ENCODE peak calls at places on chromosomes 7 and 10, in seven cellular contexts. One of them, this sample, is unnamed.

GRCh38 chr7:37097276-37097675 is 351.4 kb downstream of the ELMO1 start:
- DNase-seq in Calu3: no peak
- DNase-seq in GM13976: no peak
- DNase-seq in GM13977: no peak
- DNase-seq in hepatocyte: no peak
- DNase-seq in HFFc6: no peak
- DNase-seq in GM06990: no peak
- DNase-seq in this sample: no peak

GRCh38 chr10:88897019-88897853 is 17.2 kb downstream of the STAMBPL1 start:
- DNase-seq in GM06990: no peak
- DNase-seq in GM13976: no peak
- DNase-seq in hepatocyte: peak
- DNase-seq in HFFc6: peak
- DNase-seq in GM13977: no peak
- DNase-seq in Calu3: no peak
- DNase-seq in this sample: no peak

GRCh38 chr7:2542924-2543871 is 12.1 kb downstream of the BRAT1 start:
- DNase-seq in Calu3: no peak
- DNase-seq in GM13977: no peak
- DNase-seq in HFFc6: no peak
- DNase-seq in hepatocyte: no peak
- DNase-seq in GM06990: no peak
- DNase-seq in GM13976: no peak
- DNase-seq in this sample: no peak

GRCh38 chr10:6579193-6579903 is 728 bp downstream of the PRKCQ start:
- DNase-seq in HFFc6: no peak
- DNase-seq in GM13976: no peak
- DNase-seq in GM13977: no peak
- DNase-seq in hepatocyte: no peak
- DNase-seq in Calu3: no peak
- DNase-seq in GM06990: no peak
- DNase-seq in this sample: no peak

GRCh38 chr7:27091936-27092752 is 3.7 kb downstream of the HOXA1 start:
- DNase-seq in Calu3: no peak
- DNase-seq in GM06990: no peak
- DNase-seq in GM13977: no peak
- DNase-seq in GM13976: no peak
- DNase-seq in HFFc6: no peak
- DNase-seq in hepatocyte: no peak
- DNase-seq in this sample: no peak

GRCh38 chr7:74454948-74455804 is 1.5 kb downstream of the GTF2IRD1 start:
- DNase-seq in GM13976: no peak
- DNase-seq in HFFc6: no peak
- DNase-seq in GM13977: no peak
- DNase-seq in hepatocyte: peak
- DNase-seq in GM06990: no peak
- DNase-seq in Calu3: peak
- DNase-seq in this sample: peak

GRCh38 chr7:45714521-45714820 is 140.3 kb downstream of the ADCY1 start:
- DNase-seq in hepatocyte: no peak
- DNase-seq in Calu3: no peak
- DNase-seq in GM06990: no peak
- DNase-seq in GM13977: no peak
- DNase-seq in GM13976: no peak
- DNase-seq in HFFc6: no peak
- DNase-seq in this sample: no peak

GRCh38 chr7:87151002-87151505 is 1.2 kb upstream of the DMTF1 start:
- DNase-seq in hepatocyte: no peak
- DNase-seq in GM06990: no peak
- DNase-seq in GM13976: no peak
- DNase-seq in Calu3: no peak
- DNase-seq in GM13977: no peak
- DNase-seq in HFFc6: no peak
- DNase-seq in this sample: peak

GRCh38 chr10:63008491-63008890 is 124.6 kb upstream of the NRBF2 start:
- DNase-seq in GM13976: no peak
- DNase-seq in HFFc6: no peak
- DNase-seq in GM13977: no peak
- DNase-seq in GM06990: no peak
- DNase-seq in Calu3: no peak
- DNase-seq in hepatocyte: no peak
- DNase-seq in this sample: no peak

GRCh38 chr7:69211739-69212138 is 386.5 kb upstream of the AUTS2 start:
- DNase-seq in GM13977: no peak
- DNase-seq in GM13976: no peak
- DNase-seq in hepatocyte: no peak
- DNase-seq in GM06990: no peak
- DNase-seq in Calu3: no peak
- DNase-seq in HFFc6: no peak
- DNase-seq in this sample: no peak

GRCh38 chr7:2403718-2404648 is 572 bp downstream of the CHST12 start:
- DNase-seq in hepatocyte: peak
- DNase-seq in HFFc6: peak
- DNase-seq in GM13976: no peak
- DNase-seq in Calu3: peak
- DNase-seq in GM13977: no peak
- DNase-seq in GM06990: no peak
- DNase-seq in this sample: no peak

GRCh38 chr7:16471933-16472332 is 6.4 kb upstream of the SOSTDC1 start:
- DNase-seq in hepatocyte: no peak
- DNase-seq in Calu3: no peak
- DNase-seq in GM13976: no peak
- DNase-seq in HFFc6: no peak
- DNase-seq in GM13977: no peak
- DNase-seq in GM06990: no peak
- DNase-seq in this sample: no peak

GRCh38 chr10:121681171-121681752 is 83.0 kb upstream of the FGFR2 start:
- DNase-seq in GM13977: no peak
- DNase-seq in GM06990: no peak
- DNase-seq in hepatocyte: no peak
- DNase-seq in Calu3: no peak
- DNase-seq in GM13976: no peak
- DNase-seq in HFFc6: no peak
- DNase-seq in this sample: no peak

GRCh38 chr7:8255680-8256656 is 6.0 kb downstream of the ICA1 start:
- DNase-seq in GM13977: no peak
- DNase-seq in GM06990: no peak
- DNase-seq in hepatocyte: no peak
- DNase-seq in GM13976: no peak
- DNase-seq in Calu3: no peak
- DNase-seq in HFFc6: no peak
- DNase-seq in this sample: no peak

GRCh38 chr7:150949564-150949963 is 28.6 kb downstream of the KCNH2 start:
- DNase-seq in GM13976: no peak
- DNase-seq in hepatocyte: no peak
- DNase-seq in Calu3: no peak
- DNase-seq in GM06990: no peak
- DNase-seq in GM13977: peak
- DNase-seq in HFFc6: no peak
- DNase-seq in this sample: no peak

GRCh38 chr10:5546891-5547683 is 22.3 kb downstream of the CALML3 start:
- DNase-seq in GM13976: no peak
- DNase-seq in GM13977: no peak
- DNase-seq in Calu3: peak
- DNase-seq in HFFc6: peak
- DNase-seq in GM06990: no peak
- DNase-seq in hepatocyte: peak
- DNase-seq in this sample: peak

GRCh38 chr7:155357573-155358041 is 59.9 kb downstream of the INSIG1 start:
- DNase-seq in HFFc6: peak
- DNase-seq in Calu3: no peak
- DNase-seq in GM13976: no peak
- DNase-seq in GM06990: no peak
- DNase-seq in hepatocyte: no peak
- DNase-seq in GM13977: no peak
- DNase-seq in this sample: no peak

GRCh38 chr10:27258838-27259532 is 18.4 kb upstream of the ACBD5 start:
- DNase-seq in Calu3: peak
- DNase-seq in HFFc6: no peak
- DNase-seq in GM13977: peak
- DNase-seq in GM13976: peak
- DNase-seq in GM06990: no peak
- DNase-seq in hepatocyte: peak
- DNase-seq in this sample: no peak

GRCh38 chr7:50307368-50308012 is 3.0 kb downstream of the IKZF1 start:
- DNase-seq in Calu3: no peak
- DNase-seq in HFFc6: no peak
- DNase-seq in GM06990: no peak
- DNase-seq in GM13976: no peak
- DNase-seq in GM13977: no peak
- DNase-seq in hepatocyte: no peak
- DNase-seq in this sample: no peak

DNA sequence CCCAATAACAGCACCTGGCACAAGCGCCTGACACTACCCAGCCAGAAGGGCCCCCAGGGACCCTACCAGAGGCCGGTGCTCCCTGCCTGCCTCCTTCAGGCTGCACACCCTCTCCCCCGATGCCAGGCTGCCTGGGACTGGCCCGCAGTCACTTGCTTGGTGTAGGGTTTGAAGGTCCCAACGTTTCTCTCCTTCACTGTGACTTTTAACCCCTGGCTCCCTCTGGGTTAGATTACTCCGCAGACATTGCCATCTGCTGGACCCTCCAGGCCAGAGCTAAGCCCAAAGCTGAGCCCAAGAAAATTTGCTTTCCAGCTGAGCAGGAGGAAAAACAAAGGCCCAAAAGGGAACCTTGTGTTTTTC is 6.9 kb downstream of the CDHR1 start:
- DNase-seq in Calu3: no peak
- DNase-seq in GM06990: no peak
- DNase-seq in hepatocyte: no peak
- DNase-seq in GM13977: no peak
- DNase-seq in GM13976: no peak
- DNase-seq in HFFc6: no peak
- DNase-seq in this sample: no peak
- TF ChIP-seq CTCF in Calu3: no peak
- TF ChIP-seq CTCF in GM06990: peak
- TF ChIP-seq CTCF in hepatocyte: no peak
- TF ChIP-seq CTCF in GM13977: no peak
- TF ChIP-seq CTCF in GM13976: no peak
- TF ChIP-seq CTCF in HFFc6: no peak
- TF ChIP-seq CTCF in this sample: no peak

GRCh38 chr7:42125321-42125720 is 111.7 kb downstream of the GLI3 start:
- DNase-seq in GM13976: no peak
- DNase-seq in hepatocyte: no peak
- DNase-seq in Calu3: no peak
- DNase-seq in GM06990: no peak
- DNase-seq in GM13977: no peak
- DNase-seq in HFFc6: no peak
- DNase-seq in this sample: no peak

GRCh38 chr7:42123716-42124115 is 113.3 kb downstream of the GLI3 start:
- DNase-seq in GM06990: no peak
- DNase-seq in GM13977: no peak
- DNase-seq in HFFc6: no peak
- DNase-seq in Calu3: no peak
- DNase-seq in GM13976: no peak
- DNase-seq in hepatocyte: no peak
- DNase-seq in this sample: no peak

GRCh38 chr7:42126475-42127231 is 110.4 kb downstream of the GLI3 start:
- DNase-seq in GM13977: no peak
- DNase-seq in GM06990: no peak
- DNase-seq in GM13976: no peak
- DNase-seq in hepatocyte: no peak
- DNase-seq in Calu3: no peak
- DNase-seq in HFFc6: no peak
- DNase-seq in this sample: no peak

GRCh38 chr7:42127232-42127622 is 109.8 kb downstream of the GLI3 start:
- DNase-seq in Calu3: no peak
- DNase-seq in HFFc6: no peak
- DNase-seq in GM13976: no peak
- DNase-seq in GM06990: no peak
- DNase-seq in hepatocyte: no peak
- DNase-seq in GM13977: no peak
- DNase-seq in this sample: no peak

GRCh38 chr7:42128703-42129102 is 108.3 kb downstream of the GLI3 start:
- DNase-seq in GM13976: no peak
- DNase-seq in hepatocyte: no peak
- DNase-seq in GM13977: no peak
- DNase-seq in HFFc6: no peak
- DNase-seq in Calu3: no peak
- DNase-seq in GM06990: no peak
- DNase-seq in this sample: peak
- TF ChIP-seq CTCF in GM13976: no peak
- TF ChIP-seq CTCF in hepatocyte: peak
- TF ChIP-seq CTCF in GM13977: peak
- TF ChIP-seq CTCF in HFFc6: peak
- TF ChIP-seq CTCF in Calu3: no peak
- TF ChIP-seq CTCF in GM06990: peak
- TF ChIP-seq CTCF in this sample: peak

DNA sequence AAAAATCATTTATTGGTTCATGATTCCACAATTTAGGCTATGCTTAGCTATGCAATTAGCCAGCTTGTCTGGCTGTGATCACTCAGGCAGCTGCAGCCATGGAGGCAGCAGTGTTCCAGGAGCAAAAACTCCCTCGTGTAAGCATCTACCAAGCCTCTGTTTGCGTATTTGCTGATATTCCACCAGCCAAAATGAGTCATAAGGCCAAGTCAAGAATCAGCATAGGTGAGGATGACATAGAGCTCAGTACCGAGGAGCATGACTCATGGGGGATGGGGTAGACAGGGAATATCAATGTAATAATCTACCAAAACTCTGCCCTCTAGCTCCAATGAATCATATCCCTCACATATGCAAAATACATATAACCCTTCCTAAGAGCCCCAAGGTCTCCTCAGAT is 63.3 kb downstream of the IMMP2L start:
- DNase-seq in Calu3: peak
- DNase-seq in GM13976: no peak
- DNase-seq in GM13977: no peak
- DNase-seq in HFFc6: peak
- DNase-seq in hepatocyte: no peak
- DNase-seq in GM06990: no peak
- DNase-seq in this sample: no peak
- TF ChIP-seq CTCF in Calu3: no peak
- TF ChIP-seq CTCF in GM13976: no peak
- TF ChIP-seq CTCF in GM13977: no peak
- TF ChIP-seq CTCF in HFFc6: peak
- TF ChIP-seq CTCF in hepatocyte: no peak
- TF ChIP-seq CTCF in GM06990: no peak
- TF ChIP-seq CTCF in this sample: no peak

DNA sequence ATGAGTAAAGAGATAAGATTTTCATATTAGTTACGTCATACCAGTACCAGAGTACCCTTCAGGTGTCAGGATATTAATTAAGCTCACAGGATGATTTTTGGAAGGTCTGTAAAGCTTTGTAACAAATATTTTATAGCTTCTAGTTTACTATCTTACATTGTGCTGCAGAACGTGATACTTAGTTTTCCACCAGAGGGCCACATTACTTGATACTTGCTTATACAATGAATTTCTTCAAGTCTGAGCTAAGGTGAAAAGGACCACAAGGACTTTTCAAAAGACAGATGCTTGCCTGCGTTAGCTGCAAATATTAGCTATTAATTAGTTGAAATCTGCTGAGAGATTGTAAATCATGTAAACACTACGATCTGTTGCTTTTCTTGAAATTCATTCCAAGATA is 12.2 kb downstream of the FOXP2 start:
- DNase-seq in Calu3: no peak
- DNase-seq in GM06990: no peak
- DNase-seq in GM13977: no peak
- DNase-seq in GM13976: no peak
- DNase-seq in HFFc6: peak
- DNase-seq in hepatocyte: peak
- DNase-seq in this sample: no peak
- TF ChIP-seq CTCF in Calu3: peak
- TF ChIP-seq CTCF in GM06990: peak
- TF ChIP-seq CTCF in GM13977: peak
- TF ChIP-seq CTCF in GM13976: no peak
- TF ChIP-seq CTCF in HFFc6: peak
- TF ChIP-seq CTCF in hepatocyte: peak
- TF ChIP-seq CTCF in this sample: peak